ENCODE peak calls at places on chromosomes 4 and X, in eight cellular contexts. One of them, this sample, is unnamed.

GRCh38 chrX:41043950-41044349 is 41.3 kb upstream of the USP9X start:
- DNase-seq in hypothalamus: no peak
- DNase-seq in left ventricle myocardium inferior: no peak
- DNase-seq in hepatic stellate cell: no peak
- DNase-seq in activated CD4-positive, alpha-beta T cell treated with anti-CD3 and anti-CD28 coated beads, Interleukin-2, amount 10 ng/mL, durations not matched to agents 7 days and 5 days: no peak
- DNase-seq in amniotic stem cell: no peak
- DNase-seq in NCI-H2171 treated with DMSO at 0.1 percent for 48 hours: no peak
- DNase-seq in HepG2: no peak
- DNase-seq in this sample: no peak

GRCh38 chrX:94743478-94743877 is 1069.5 kb downstream of the FAM133A start:
- DNase-seq in hypothalamus: no peak
- DNase-seq in left ventricle myocardium inferior: no peak
- DNase-seq in hepatic stellate cell: no peak
- DNase-seq in activated CD4-positive, alpha-beta T cell treated with anti-CD3 and anti-CD28 coated beads, Interleukin-2, amount 10 ng/mL, durations not matched to agents 7 days and 5 days: peak
- DNase-seq in amniotic stem cell: no peak
- DNase-seq in NCI-H2171 treated with DMSO at 0.1 percent for 48 hours: no peak
- DNase-seq in HepG2: no peak
- DNase-seq in this sample: no peak

GRCh38 chr4:15469402-15470148 is at the start of gene CC2D2A:
- DNase-seq in hypothalamus: peak
- DNase-seq in left ventricle myocardium inferior: no peak
- DNase-seq in hepatic stellate cell: peak
- DNase-seq in activated CD4-positive, alpha-beta T cell treated with anti-CD3 and anti-CD28 coated beads, Interleukin-2, amount 10 ng/mL, durations not matched to agents 7 days and 5 days: no peak
- DNase-seq in amniotic stem cell: peak
- DNase-seq in NCI-H2171 treated with DMSO at 0.1 percent for 48 hours: no peak
- DNase-seq in HepG2: no peak
- DNase-seq in this sample: no peak

GRCh38 chrX:136747003-136747986 is 33.4 kb downstream of the ARHGEF6 start:
- DNase-seq in hypothalamus: no peak
- DNase-seq in left ventricle myocardium inferior: no peak
- DNase-seq in hepatic stellate cell: no peak
- DNase-seq in activated CD4-positive, alpha-beta T cell treated with anti-CD3 and anti-CD28 coated beads, Interleukin-2, amount 10 ng/mL, durations not matched to agents 7 days and 5 days: no peak
- DNase-seq in amniotic stem cell: no peak
- DNase-seq in NCI-H2171 treated with DMSO at 0.1 percent for 48 hours: peak
- DNase-seq in HepG2: no peak
- DNase-seq in this sample: no peak

GRCh38 chr4:26330186-26330787 is 9.5 kb downstream of the RBPJ start:
- DNase-seq in hypothalamus: no peak
- DNase-seq in left ventricle myocardium inferior: no peak
- DNase-seq in hepatic stellate cell: peak
- DNase-seq in activated CD4-positive, alpha-beta T cell treated with anti-CD3 and anti-CD28 coated beads, Interleukin-2, amount 10 ng/mL, durations not matched to agents 7 days and 5 days: peak
- DNase-seq in amniotic stem cell: peak
- DNase-seq in NCI-H2171 treated with DMSO at 0.1 percent for 48 hours: peak
- DNase-seq in HepG2: peak
- DNase-seq in this sample: no peak

GRCh38 chr4:118279328-118279727 is 73.5 kb downstream of the PRSS12 start:
- DNase-seq in hypothalamus: no peak
- DNase-seq in left ventricle myocardium inferior: no peak
- DNase-seq in hepatic stellate cell: no peak
- DNase-seq in activated CD4-positive, alpha-beta T cell treated with anti-CD3 and anti-CD28 coated beads, Interleukin-2, amount 10 ng/mL, durations not matched to agents 7 days and 5 days: no peak
- DNase-seq in amniotic stem cell: no peak
- DNase-seq in NCI-H2171 treated with DMSO at 0.1 percent for 48 hours: no peak
- DNase-seq in HepG2: no peak
- DNase-seq in this sample: no peak

GRCh38 chr4:124694961-124695598 is 17.5 kb downstream of the ANKRD50 start:
- DNase-seq in hypothalamus: no peak
- DNase-seq in left ventricle myocardium inferior: no peak
- DNase-seq in hepatic stellate cell: no peak
- DNase-seq in activated CD4-positive, alpha-beta T cell treated with anti-CD3 and anti-CD28 coated beads, Interleukin-2, amount 10 ng/mL, durations not matched to agents 7 days and 5 days: no peak
- DNase-seq in amniotic stem cell: no peak
- DNase-seq in NCI-H2171 treated with DMSO at 0.1 percent for 48 hours: no peak
- DNase-seq in HepG2: no peak
- DNase-seq in this sample: no peak

GRCh38 chr4:169070895-169071218 is 60.8 kb upstream of the CBR4 start:
- DNase-seq in hypothalamus: no peak
- DNase-seq in left ventricle myocardium inferior: no peak
- DNase-seq in hepatic stellate cell: no peak
- DNase-seq in activated CD4-positive, alpha-beta T cell treated with anti-CD3 and anti-CD28 coated beads, Interleukin-2, amount 10 ng/mL, durations not matched to agents 7 days and 5 days: no peak
- DNase-seq in amniotic stem cell: no peak
- DNase-seq in NCI-H2171 treated with DMSO at 0.1 percent for 48 hours: no peak
- DNase-seq in HepG2: peak
- DNase-seq in this sample: no peak

GRCh38 chr4:152029631-152030030 is 268.8 kb upstream of the GATB start:
- DNase-seq in hypothalamus: no peak
- DNase-seq in left ventricle myocardium inferior: no peak
- DNase-seq in hepatic stellate cell: no peak
- DNase-seq in activated CD4-positive, alpha-beta T cell treated with anti-CD3 and anti-CD28 coated beads, Interleukin-2, amount 10 ng/mL, durations not matched to agents 7 days and 5 days: no peak
- DNase-seq in amniotic stem cell: no peak
- DNase-seq in NCI-H2171 treated with DMSO at 0.1 percent for 48 hours: no peak
- DNase-seq in HepG2: no peak
- DNase-seq in this sample: no peak

GRCh38 chr4:41160010-41160789 is 54.1 kb downstream of the APBB2 start:
- DNase-seq in hypothalamus: no peak
- DNase-seq in left ventricle myocardium inferior: no peak
- DNase-seq in hepatic stellate cell: peak
- DNase-seq in activated CD4-positive, alpha-beta T cell treated with anti-CD3 and anti-CD28 coated beads, Interleukin-2, amount 10 ng/mL, durations not matched to agents 7 days and 5 days: no peak
- DNase-seq in amniotic stem cell: peak
- DNase-seq in NCI-H2171 treated with DMSO at 0.1 percent for 48 hours: no peak
- DNase-seq in HepG2: no peak
- DNase-seq in this sample: no peak

GRCh38 chr4:80014531-80014930 is 58.5 kb downstream of the ANTXR2 start:
- DNase-seq in hypothalamus: no peak
- DNase-seq in left ventricle myocardium inferior: no peak
- DNase-seq in hepatic stellate cell: no peak
- DNase-seq in activated CD4-positive, alpha-beta T cell treated with anti-CD3 and anti-CD28 coated beads, Interleukin-2, amount 10 ng/mL, durations not matched to agents 7 days and 5 days: no peak
- DNase-seq in amniotic stem cell: no peak
- DNase-seq in NCI-H2171 treated with DMSO at 0.1 percent for 48 hours: no peak
- DNase-seq in HepG2: no peak
- DNase-seq in this sample: no peak

GRCh38 chr4:84647307-84647884 is 64.5 kb downstream of the CDS1 start:
- DNase-seq in hypothalamus: no peak
- DNase-seq in left ventricle myocardium inferior: no peak
- DNase-seq in hepatic stellate cell: no peak
- DNase-seq in activated CD4-positive, alpha-beta T cell treated with anti-CD3 and anti-CD28 coated beads, Interleukin-2, amount 10 ng/mL, durations not matched to agents 7 days and 5 days: no peak
- DNase-seq in amniotic stem cell: no peak
- DNase-seq in NCI-H2171 treated with DMSO at 0.1 percent for 48 hours: no peak
- DNase-seq in HepG2: no peak
- DNase-seq in this sample: no peak

GRCh38 chr4:1767058-1767769 is 25.9 kb upstream of the FGFR3 start:
- DNase-seq in hypothalamus: no peak
- DNase-seq in left ventricle myocardium inferior: no peak
- DNase-seq in hepatic stellate cell: no peak
- DNase-seq in activated CD4-positive, alpha-beta T cell treated with anti-CD3 and anti-CD28 coated beads, Interleukin-2, amount 10 ng/mL, durations not matched to agents 7 days and 5 days: no peak
- DNase-seq in amniotic stem cell: no peak
- DNase-seq in NCI-H2171 treated with DMSO at 0.1 percent for 48 hours: no peak
- DNase-seq in HepG2: no peak
- DNase-seq in this sample: no peak

GRCh38 chr4:183362916-183363542 is 40.8 kb upstream of the CLDN24 start:
- DNase-seq in hypothalamus: no peak
- DNase-seq in left ventricle myocardium inferior: no peak
- DNase-seq in hepatic stellate cell: no peak
- DNase-seq in activated CD4-positive, alpha-beta T cell treated with anti-CD3 and anti-CD28 coated beads, Interleukin-2, amount 10 ng/mL, durations not matched to agents 7 days and 5 days: no peak
- DNase-seq in amniotic stem cell: no peak
- DNase-seq in NCI-H2171 treated with DMSO at 0.1 percent for 48 hours: no peak
- DNase-seq in HepG2: peak
- DNase-seq in this sample: no peak

GRCh38 chrX:134736351-134736750 is 78.1 kb upstream of the PLAC1 start:
- DNase-seq in hypothalamus: no peak
- DNase-seq in left ventricle myocardium inferior: no peak
- DNase-seq in hepatic stellate cell: no peak
- DNase-seq in activated CD4-positive, alpha-beta T cell treated with anti-CD3 and anti-CD28 coated beads, Interleukin-2, amount 10 ng/mL, durations not matched to agents 7 days and 5 days: no peak
- DNase-seq in amniotic stem cell: no peak
- DNase-seq in NCI-H2171 treated with DMSO at 0.1 percent for 48 hours: no peak
- DNase-seq in HepG2: no peak
- DNase-seq in this sample: no peak

GRCh38 chr4:81030617-81031388 is at the start of gene BMP3:
- DNase-seq in hypothalamus: no peak
- DNase-seq in left ventricle myocardium inferior: no peak
- DNase-seq in hepatic stellate cell: peak
- DNase-seq in activated CD4-positive, alpha-beta T cell treated with anti-CD3 and anti-CD28 coated beads, Interleukin-2, amount 10 ng/mL, durations not matched to agents 7 days and 5 days: no peak
- DNase-seq in amniotic stem cell: no peak
- DNase-seq in NCI-H2171 treated with DMSO at 0.1 percent for 48 hours: peak
- DNase-seq in HepG2: no peak
- DNase-seq in this sample: no peak

GRCh38 chr4:148770377-148770776 is 328.2 kb upstream of the NR3C2 start:
- DNase-seq in hypothalamus: no peak
- DNase-seq in left ventricle myocardium inferior: no peak
- DNase-seq in hepatic stellate cell: no peak
- DNase-seq in activated CD4-positive, alpha-beta T cell treated with anti-CD3 and anti-CD28 coated beads, Interleukin-2, amount 10 ng/mL, durations not matched to agents 7 days and 5 days: no peak
- DNase-seq in amniotic stem cell: no peak
- DNase-seq in NCI-H2171 treated with DMSO at 0.1 percent for 48 hours: no peak
- DNase-seq in HepG2: no peak
- DNase-seq in this sample: no peak

GRCh38 chr4:23930750-23931488 is 41.1 kb upstream of the PPARGC1A start:
- DNase-seq in hypothalamus: peak
- DNase-seq in left ventricle myocardium inferior: peak
- DNase-seq in hepatic stellate cell: no peak
- DNase-seq in activated CD4-positive, alpha-beta T cell treated with anti-CD3 and anti-CD28 coated beads, Interleukin-2, amount 10 ng/mL, durations not matched to agents 7 days and 5 days: no peak
- DNase-seq in amniotic stem cell: no peak
- DNase-seq in NCI-H2171 treated with DMSO at 0.1 percent for 48 hours: no peak
- DNase-seq in HepG2: peak
- DNase-seq in this sample: no peak

GRCh38 chrX:10453945-10454344 is 166.4 kb downstream of the MID1 start:
- DNase-seq in hypothalamus: no peak
- DNase-seq in left ventricle myocardium inferior: no peak
- DNase-seq in hepatic stellate cell: no peak
- DNase-seq in activated CD4-positive, alpha-beta T cell treated with anti-CD3 and anti-CD28 coated beads, Interleukin-2, amount 10 ng/mL, durations not matched to agents 7 days and 5 days: no peak
- DNase-seq in amniotic stem cell: no peak
- DNase-seq in NCI-H2171 treated with DMSO at 0.1 percent for 48 hours: no peak
- DNase-seq in HepG2: no peak
- DNase-seq in this sample: no peak

GRCh38 chr4:112693507-112693906 is 56.6 kb downstream of the LARP7 start:
- DNase-seq in hypothalamus: no peak
- DNase-seq in left ventricle myocardium inferior: no peak
- DNase-seq in hepatic stellate cell: no peak
- DNase-seq in activated CD4-positive, alpha-beta T cell treated with anti-CD3 and anti-CD28 coated beads, Interleukin-2, amount 10 ng/mL, durations not matched to agents 7 days and 5 days: no peak
- DNase-seq in amniotic stem cell: no peak
- DNase-seq in NCI-H2171 treated with DMSO at 0.1 percent for 48 hours: no peak
- DNase-seq in HepG2: no peak
- DNase-seq in this sample: no peak

GRCh38 chr4:44674471-44674870 is 3.7 kb upstream of the GUF1 start:
- DNase-seq in hypothalamus: no peak
- DNase-seq in left ventricle myocardium inferior: no peak
- DNase-seq in hepatic stellate cell: no peak
- DNase-seq in activated CD4-positive, alpha-beta T cell treated with anti-CD3 and anti-CD28 coated beads, Interleukin-2, amount 10 ng/mL, durations not matched to agents 7 days and 5 days: no peak
- DNase-seq in amniotic stem cell: no peak
- DNase-seq in NCI-H2171 treated with DMSO at 0.1 percent for 48 hours: no peak
- DNase-seq in HepG2: no peak
- DNase-seq in this sample: no peak

GRCh38 chr4:51870441-51871188 is 27.7 kb downstream of the DCUN1D4 start:
- DNase-seq in hypothalamus: no peak
- DNase-seq in left ventricle myocardium inferior: no peak
- DNase-seq in hepatic stellate cell: no peak
- DNase-seq in activated CD4-positive, alpha-beta T cell treated with anti-CD3 and anti-CD28 coated beads, Interleukin-2, amount 10 ng/mL, durations not matched to agents 7 days and 5 days: no peak
- DNase-seq in amniotic stem cell: no peak
- DNase-seq in NCI-H2171 treated with DMSO at 0.1 percent for 48 hours: no peak
- DNase-seq in HepG2: no peak
- DNase-seq in this sample: no peak

GRCh38 chr4:7938513-7939376 is 916 bp downstream of the AFAP1 start:
- DNase-seq in hypothalamus: no peak
- DNase-seq in left ventricle myocardium inferior: peak
- DNase-seq in hepatic stellate cell: peak
- DNase-seq in activated CD4-positive, alpha-beta T cell treated with anti-CD3 and anti-CD28 coated beads, Interleukin-2, amount 10 ng/mL, durations not matched to agents 7 days and 5 days: no peak
- DNase-seq in amniotic stem cell: no peak
- DNase-seq in NCI-H2171 treated with DMSO at 0.1 percent for 48 hours: peak
- DNase-seq in HepG2: no peak
- DNase-seq in this sample: no peak

GRCh38 chr4:128600410-128600809 is 209.1 kb upstream of the JADE1 start:
- DNase-seq in hypothalamus: no peak
- DNase-seq in left ventricle myocardium inferior: no peak
- DNase-seq in hepatic stellate cell: no peak
- DNase-seq in activated CD4-positive, alpha-beta T cell treated with anti-CD3 and anti-CD28 coated beads, Interleukin-2, amount 10 ng/mL, durations not matched to agents 7 days and 5 days: no peak
- DNase-seq in amniotic stem cell: no peak
- DNase-seq in NCI-H2171 treated with DMSO at 0.1 percent for 48 hours: no peak
- DNase-seq in HepG2: peak
- DNase-seq in this sample: no peak

GRCh38 chrX:48677456-48678030 is 6.1 kb upstream of the WAS start:
- DNase-seq in hypothalamus: no peak
- DNase-seq in left ventricle myocardium inferior: no peak
- DNase-seq in hepatic stellate cell: no peak
- DNase-seq in activated CD4-positive, alpha-beta T cell treated with anti-CD3 and anti-CD28 coated beads, Interleukin-2, amount 10 ng/mL, durations not matched to agents 7 days and 5 days: no peak
- DNase-seq in amniotic stem cell: no peak
- DNase-seq in NCI-H2171 treated with DMSO at 0.1 percent for 48 hours: no peak
- DNase-seq in HepG2: peak
- DNase-seq in this sample: no peak

GRCh38 chrX:23797371-23798128 is 14.6 kb downstream of the SAT1 start:
- DNase-seq in hypothalamus: no peak
- DNase-seq in left ventricle myocardium inferior: no peak
- DNase-seq in hepatic stellate cell: no peak
- DNase-seq in activated CD4-positive, alpha-beta T cell treated with anti-CD3 and anti-CD28 coated beads, Interleukin-2, amount 10 ng/mL, durations not matched to agents 7 days and 5 days: no peak
- DNase-seq in amniotic stem cell: no peak
- DNase-seq in NCI-H2171 treated with DMSO at 0.1 percent for 48 hours: no peak
- DNase-seq in HepG2: no peak
- DNase-seq in this sample: no peak

GRCh38 chr4:140052050-140052449 is 101.9 kb downstream of the MAML3 start:
- DNase-seq in hypothalamus: no peak
- DNase-seq in left ventricle myocardium inferior: peak
- DNase-seq in hepatic stellate cell: peak
- DNase-seq in activated CD4-positive, alpha-beta T cell treated with anti-CD3 and anti-CD28 coated beads, Interleukin-2, amount 10 ng/mL, durations not matched to agents 7 days and 5 days: peak
- DNase-seq in amniotic stem cell: no peak
- DNase-seq in NCI-H2171 treated with DMSO at 0.1 percent for 48 hours: no peak
- DNase-seq in HepG2: peak
- DNase-seq in this sample: no peak